ENCODE peak calls at places on chromosomes 3 and 15, in four cellular contexts. A, N, H and C are unnamed samples.

GRCh38 chr3:33115024-33115768 is 1.4 kb downstream of the CRTAP start:
- DNase-seq in A (no peak), N (peak; percentile 69), H (peak; percentile 51), C (peak; percentile 56)

GRCh38 chr15:79593119-79593869 is 161.2 kb downstream of the MINAR1 start:
- DNase-seq in A (peak; percentile 46), N (no peak), H (no peak), C (peak; percentile 20)

GRCh38 chr15:31300208-31300661 is 26.4 kb upstream of the KLF13 start:
- DNase-seq in A (no peak), N (no peak), H (no peak), C (no peak)

GRCh38 chr3:194278186-194278845 is 72.8 kb downstream of the CPN2 start:
- DNase-seq in A (peak; percentile 11), N (no peak), H (no peak), C (no peak)

GRCh38 chr3:46668116-46668515 is 25.4 kb downstream of the ALS2CL start:
- DNase-seq in A (peak; percentile 22), N (no peak), H (peak; percentile 22), C (no peak)

GRCh38 chr15:84961707-84962106 is 19.9 kb upstream of the PDE8A start:
- DNase-seq in A (no peak), N (no peak), H (no peak), C (no peak)

GRCh38 chr3:187227658-187228258 is 30.5 kb downstream of the RTP1 start:
- DNase-seq in A (no peak), N (no peak), H (no peak), C (peak; percentile 57)

GRCh38 chr3:187318819-187319616 is 27.5 kb upstream of the MASP1 start:
- DNase-seq in A (peak; percentile 55), N (peak; percentile 44), H (peak; percentile 39), C (peak; percentile 69)

GRCh38 chr3:67704322-67704721 is 49.9 kb upstream of the SUCLG2 start:
- DNase-seq in A (no peak), N (no peak), H (no peak), C (no peak)

GRCh38 chr15:69758810-69759410 is 306.3 kb downstream of the RPLP1 start:
- DNase-seq in A (no peak), N (peak; percentile 60), H (peak; percentile 64), C (no peak)

GRCh38 chr3:37689645-37690356 is 171.9 kb upstream of the CTDSPL start:
- DNase-seq in A (no peak), N (no peak), H (no peak), C (no peak)

GRCh38 chr15:32033186-32033890 is 3.0 kb downstream of the CHRNA7 start:
- DNase-seq in A (no peak), N (peak; percentile 31), H (peak; percentile 53), C (no peak)

GRCh38 chr3:95476534-95476933 is 1337.9 kb upstream of the EPHA6 start:
- DNase-seq in A (no peak), N (no peak), H (no peak), C (no peak)

GRCh38 chr3:184748219-184749135 is 36.6 kb upstream of the MAGEF1 start:
- DNase-seq in A (peak; percentile 62), N (no peak), H (peak; percentile 46), C (peak; percentile 57)

GRCh38 chr3:43892535-43892934 is 201.8 kb downstream of the ABHD5 start:
- DNase-seq in A (no peak), N (no peak), H (no peak), C (no peak)

GRCh38 chr3:101796076-101796475 is 17.1 kb downstream of the NXPE3 start:
- DNase-seq in A (no peak), N (no peak), H (no peak), C (no peak)

GRCh38 chr15:62089616-62090015 is 22.8 kb downstream of the C2CD4A start:
- DNase-seq in A (no peak), N (no peak), H (no peak), C (no peak)

GRCh38 chr3:44223274-44223673 is 18.4 kb upstream of the TOPAZ1 start:
- DNase-seq in A (no peak), N (no peak), H (no peak), C (no peak)

GRCh38 chr15:87873501-87873900 is 383.0 kb downstream of the NTRK3 start:
- DNase-seq in A (no peak), N (no peak), H (no peak), C (no peak)

GRCh38 chr15:75200765-75201608 is 695 bp upstream of the C15orf39 start:
- DNase-seq in A (peak; percentile 90), N (peak; percentile 87), H (peak; percentile 73), C (no peak)

GRCh38 chr15:75201609-75202250 is at the start of gene C15orf39:
- DNase-seq in A (peak; percentile 83), N (peak; percentile 71), H (peak; percentile 76), C (peak; percentile 77)

GRCh38 chr15:75198560-75199346 is 2.9 kb upstream of the C15orf39 start:
- DNase-seq in A (peak; percentile 80), N (no peak), H (no peak), C (peak; percentile 34)

GRCh38 chr15:75200391-75200764 is 1.3 kb upstream of the C15orf39 start:
- DNase-seq in A (no peak), N (no peak), H (no peak), C (no peak)

DNA sequence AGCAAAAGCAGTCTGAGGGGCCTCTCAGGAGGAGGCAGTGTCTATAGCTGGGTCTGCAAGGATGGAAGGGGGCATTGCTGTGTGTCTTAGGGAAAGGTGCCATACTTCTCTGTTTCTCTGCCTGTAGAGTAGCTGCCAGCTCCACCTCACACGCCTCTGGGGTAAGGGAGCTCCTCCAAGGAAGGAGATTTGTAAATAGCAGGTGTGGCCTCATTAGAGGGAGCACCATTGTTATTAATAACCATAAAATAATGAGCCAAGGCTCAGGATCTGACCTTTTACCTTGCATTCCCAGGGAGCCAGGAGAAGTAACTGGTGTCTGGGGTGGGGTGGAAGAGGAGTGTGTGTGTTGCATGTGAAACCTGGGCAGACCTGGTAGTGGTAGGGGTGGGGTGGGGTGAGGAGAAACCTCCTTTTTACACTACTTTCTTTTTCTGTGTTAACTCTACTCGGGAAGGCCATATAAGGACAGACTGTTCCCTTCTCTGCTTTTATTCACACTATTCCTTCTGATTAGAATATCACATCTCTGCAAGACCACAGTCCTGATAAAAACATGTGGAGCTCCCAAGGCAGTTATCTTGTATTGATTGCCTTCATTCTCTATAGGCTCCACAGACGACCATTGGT is 2.2 kb upstream of the C15orf39 start:
- DNase-seq in A (no peak), N (no peak), H (no peak), C (no peak)
- H3K27ac ChIP-seq in A (no peak overlapping the region), N (no peak overlapping the region), H (peak overlapping the region; percentile 97), C (peak overlapping the region; percentile 56)

DNA sequence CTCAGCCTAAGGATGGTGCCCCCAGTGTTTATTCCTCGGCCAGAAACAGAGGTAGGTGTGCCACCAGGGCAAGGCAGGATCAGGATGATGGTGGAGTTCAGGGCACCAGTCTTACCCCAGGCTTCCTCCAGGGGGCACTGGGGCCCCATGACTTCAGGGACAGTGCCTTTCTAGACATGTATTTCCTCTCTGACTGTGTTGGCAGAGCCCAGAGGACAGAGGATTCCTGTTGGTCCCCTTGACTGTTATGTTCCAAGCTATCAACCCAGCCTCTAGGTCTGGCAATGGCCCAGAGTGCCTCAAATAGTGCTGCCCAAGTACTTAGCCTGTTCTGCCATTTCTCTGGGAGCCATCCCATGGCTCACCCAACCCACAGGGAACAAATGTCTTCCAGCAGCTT is 2.8 kb downstream of the HEMK1 start:
- DNase-seq in A (peak; percentile 75), N (peak; percentile 83), H (peak; percentile 80), C (peak; percentile 75)
- H3K4me1 ChIP-seq in A (no peaks in the 10 kb centered on the region), N (no peaks in the 10 kb centered on the region), H (peaks cover 51% of the 10 kb centered on the region), C (peaks cover 3% of the 10 kb centered on the region)

GRCh38 chr3:14121859-14122258 is 2.8 kb downstream of the CHCHD4 start:
- DNase-seq in A (peak; percentile 77), N (no peak), H (no peak), C (no peak)
- H3K27ac ChIP-seq in A (no peak overlapping the region), N (no peak overlapping the region), H (no peak overlapping the region), C (no peak overlapping the region)

GRCh38 chr3:23829242-23829934 is 23.6 kb downstream of the UBE2E1 start:
- DNase-seq in A (no peak), N (no peak), H (no peak), C (no peak)
- H3K4me1 ChIP-seq in A (peaks cover 8% of the 10 kb centered on the region), N (no peaks in the 10 kb centered on the region), H (peaks cover 67% of the 10 kb centered on the region), C (peaks cover 47% of the 10 kb centered on the region)

DNA sequence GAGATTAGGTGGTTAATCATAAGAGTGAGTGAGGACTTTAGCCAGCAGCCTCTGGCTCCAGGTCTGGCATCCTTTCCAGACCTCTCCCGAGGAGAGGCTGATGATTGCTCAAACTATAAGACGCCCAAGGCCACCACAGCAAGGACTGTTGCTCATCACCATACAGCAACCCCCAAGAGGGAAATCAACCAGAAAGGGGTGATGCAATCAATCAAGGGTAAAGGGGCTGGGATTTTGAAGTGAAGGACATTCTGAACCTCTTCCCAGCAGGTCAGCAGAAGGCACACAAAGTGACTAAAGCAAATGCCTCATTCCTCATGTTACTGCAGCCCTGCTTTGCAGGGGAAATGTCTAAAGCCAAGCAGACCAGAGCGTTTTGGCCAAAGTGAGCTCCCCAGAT is 247.3 kb upstream of the IGF1R start:
- DNase-seq in A (no peak), N (no peak), H (no peak), C (no peak)
- H3K27ac ChIP-seq in A (no peak overlapping the region), N (no peak overlapping the region), H (no peak overlapping the region), C (no peak overlapping the region)

GRCh38 chr15:89329329-89330084 is 5.1 kb downstream of the POLG start:
- DNase-seq in A (no peak), N (no peak), H (no peak), C (no peak)

GRCh38 chr15:89328398-89329254 is 6.0 kb downstream of the POLG start:
- DNase-seq in A (no peak), N (no peak), H (no peak), C (no peak)

GRCh38 chr15:89332446-89332845 is 2.2 kb downstream of the POLG start:
- DNase-seq in A (peak; percentile 51), N (no peak), H (no peak), C (peak; percentile 37)

GRCh38 chr15:89330881-89331595 is 3.6 kb downstream of the POLG start:
- DNase-seq in A (no peak), N (no peak), H (no peak), C (no peak)

DNA sequence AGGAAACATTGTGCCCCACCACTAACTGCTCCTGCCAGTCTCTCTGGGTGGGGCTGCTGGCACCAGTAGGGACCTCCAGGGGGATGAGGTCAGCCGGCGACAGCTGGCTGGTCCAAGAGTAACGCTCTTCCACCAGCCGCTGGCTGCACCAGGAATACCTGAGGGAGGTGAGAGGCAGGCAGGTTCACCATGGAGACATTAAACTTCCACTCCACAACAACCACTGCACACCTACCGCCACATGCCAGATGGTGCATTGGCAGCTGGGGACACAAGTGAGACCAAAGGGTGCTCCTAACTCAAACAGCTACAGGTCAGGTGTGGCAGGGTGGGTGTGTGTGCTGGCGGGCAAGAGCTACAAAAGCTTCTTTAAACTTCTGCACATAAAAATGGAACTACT is 4.5 kb downstream of the POLG start:
- DNase-seq in A (no peak), N (peak; percentile 76), H (no peak), C (no peak)
- H3K4me1 ChIP-seq in A (no peaks in the 10 kb centered on the region), N (peaks cover 43% of the 10 kb centered on the region), H (peaks cover 71% of the 10 kb centered on the region), C (no peaks in the 10 kb centered on the region)

GRCh38 chr3:119700269-119700919 is 2.4 kb upstream of the CFAP91 start:
- DNase-seq in A (no peak), N (peak; percentile 38), H (no peak), C (no peak)
- H3K27ac ChIP-seq in A (no peak overlapping the region), N (peak overlapping the region; percentile 44), H (no peak overlapping the region), C (no peak overlapping the region)